ENCODE peak calls at places on chromosomes 5 and 9, in six cellular contexts. U is HEK293T; Y is GM04504; A is activated naive CD8-positive, alpha-beta T cell treated with anti-CD3 and anti-CD28 coated beads, Interleukin-2, amount 50 U/mL, for 16 hours; Q is tibial artery; G is MV-4-11. C is an unnamed sample.

GRCh38 chr5:167916706-167917105 is 374.7 kb upstream of the WWC1 start:
- DNase-seq in Q (peak), Y (no peak), U (no peak), A (no peak), G (peak), C (no peak)

GRCh38 chr5:173919443-173919842 is 31.3 kb downstream of the CPEB4 start:
- DNase-seq in U (no peak), Y (no peak), Q (no peak), A (no peak), G (no peak), C (no peak)

GRCh38 chr9:28887188-28887884 is 1314.1 kb upstream of the C9orf72 start:
- DNase-seq in U (no peak), Y (no peak), Q (no peak), G (no peak), A (no peak), C (no peak)

GRCh38 chr9:91560301-91560700 is 136.7 kb upstream of the NFIL3 start:
- DNase-seq in Q (no peak), G (no peak), U (no peak), Y (no peak), A (no peak), C (no peak)

GRCh38 chr9:76353280-76353679 is 40.9 kb downstream of the RFK start:
- DNase-seq in Q (no peak), A (no peak), U (no peak), G (peak), Y (no peak), C (no peak)

GRCh38 chr9:118318770-118319443 is 614.7 kb downstream of the TLR4 start:
- DNase-seq in U (no peak), G (no peak), A (no peak), Q (no peak), Y (no peak), C (peak)

GRCh38 chr9:110049699-110050450 is 158.1 kb downstream of the C9orf152 start:
- DNase-seq in G (no peak), U (peak), Q (peak), A (no peak), Y (no peak), C (peak)

GRCh38 chr5:172361566-172362238 is 78.1 kb upstream of the UBTD2 start:
- DNase-seq in A (no peak), G (peak), Q (peak), Y (peak), U (no peak), C (no peak)

GRCh38 chr9:109315889-109316640 is 4.8 kb downstream of the EPB41L4B start:
- DNase-seq in G (peak), A (no peak), U (no peak), Y (peak), Q (peak), C (peak)

GRCh38 chr9:101848485-101848919 is 110.1 kb upstream of the GRIN3A start:
- DNase-seq in Y (no peak), G (no peak), U (peak), Q (no peak), A (no peak), C (no peak)

GRCh38 chr9:69898714-69899209 is 78.1 kb downstream of the CFAP95 start:
- DNase-seq in Q (no peak), G (no peak), Y (peak), U (no peak), A (no peak), C (no peak)

GRCh38 chr5:115096034-115096769 is 73.5 kb downstream of the TRIM36 start:
- DNase-seq in U (no peak), A (no peak), Q (no peak), Y (no peak), G (peak), C (no peak)

GRCh38 chr9:134942421-134943119 is 24.9 kb upstream of the FCN1 start:
- DNase-seq in Y (peak), U (no peak), Q (no peak), A (no peak), G (no peak), C (no peak)

GRCh38 chr5:100430268-100430900 is 104.8 kb upstream of the FAM174A start:
- DNase-seq in U (peak), A (no peak), G (peak), Q (peak), Y (peak), C (peak)

GRCh38 chr5:65821966-65822365 is 100.0 kb downstream of the NLN start:
- DNase-seq in G (peak), Y (no peak), A (no peak), U (no peak), Q (no peak), C (no peak)

GRCh38 chr5:97628011-97628410 is 445.0 kb upstream of the RIOK2 start:
- DNase-seq in U (no peak), G (no peak), Q (no peak), Y (no peak), A (no peak), C (no peak)

GRCh38 chr9:137255448-137256114 is 454 bp downstream of the NELFB start:
- DNase-seq in G (no peak), U (peak), Q (no peak), Y (no peak), A (no peak), C (no peak)

GRCh38 chr5:137714931-137715330 is 21.0 kb downstream of the KLHL3 start:
- DNase-seq in G (peak), A (no peak), U (no peak), Y (no peak), Q (no peak), C (no peak)

GRCh38 chr9:91341258-91341746 is 20.4 kb downstream of the AUH start:
- DNase-seq in Y (no peak), Q (no peak), A (no peak), U (no peak), G (no peak), C (no peak)

GRCh38 chr9:112421771-112422222 is 41.9 kb downstream of the HSDL2 start:
- DNase-seq in A (no peak), Y (no peak), Q (no peak), U (no peak), G (peak), C (peak)

GRCh38 chr5:96709152-96709821 is 47.1 kb downstream of the CAST start:
- DNase-seq in G (no peak), U (no peak), A (no peak), Y (peak), Q (no peak), C (no peak)

C was measured in psoas muscle.